ENCODE peak calls at places on chromosomes 1 and 21, in seven cellular contexts. W, O, G, J, C, Z and P are unnamed samples.

GRCh38 chr1:66058558-66058957 is 265.9 kb downstream of the PDE4B start:
- DNase-seq in W (no peak), O (no peak), G (no peak), J (no peak), C (no peak), Z (no peak), P (no peak)

GRCh38 chr1:47752048-47752451 is 245.1 kb downstream of the TRABD2B start:
- DNase-seq in W (peak; percentile 12), O (no peak), G (no peak), J (no peak), C (no peak), Z (no peak), P (peak; percentile 47)

GRCh38 chr1:230283678-230284077 is 142.5 kb downstream of the PGBD5 start:
- DNase-seq in W (no peak), O (no peak), G (peak; percentile 9), J (no peak), C (no peak), Z (no peak), P (no peak)

GRCh38 chr1:244065960-244066388 is 14.9 kb downstream of the ZBTB18 start:
- DNase-seq in W (peak; percentile 77), O (no peak), G (no peak), J (peak; percentile 86), C (no peak), Z (no peak), P (no peak)

GRCh38 chr1:150582371-150582770 is 3.0 kb upstream of the MCL1 start:
- DNase-seq in W (no peak), O (no peak), G (no peak), J (peak; percentile 36), C (no peak), Z (no peak), P (no peak)

GRCh38 chr1:7320661-7321060 is 450.4 kb upstream of the VAMP3 start:
- DNase-seq in W (no peak), O (no peak), G (no peak), J (no peak), C (no peak), Z (no peak), P (no peak)

GRCh38 chr1:36285450-36286101 is 20.6 kb upstream of the SH3D21 start:
- DNase-seq in W (peak; percentile 92), O (peak; percentile 45), G (peak; percentile 70), J (peak; percentile 95), C (peak; percentile 44), Z (no peak), P (peak; percentile 55)

GRCh38 chr1:173489149-173489600 is 12.0 kb downstream of the PRDX6 start:
- DNase-seq in W (peak; percentile 41), O (no peak), G (no peak), J (peak; percentile 27), C (no peak), Z (no peak), P (no peak)

GRCh38 chr1:30088594-30089556 is 634.5 kb downstream of the MATN1 start:
- DNase-seq in W (no peak), O (no peak), G (no peak), J (no peak), C (no peak), Z (no peak), P (no peak)

GRCh38 chr1:1973716-1974642 is 29.6 kb downstream of the CFAP74 start:
- DNase-seq in W (no peak), O (no peak), G (no peak), J (no peak), C (no peak), Z (no peak), P (no peak)

GRCh38 chr1:111959436-111959835 is 30.0 kb downstream of the KCND3 start:
- DNase-seq in W (no peak), O (no peak), G (no peak), J (no peak), C (no peak), Z (no peak), P (no peak)
- TF ChIP-seq CTCF in W (no peak), O (no peak), G (no peak), J (no peak), C (no peak), Z (no peak), P (no peak)

GRCh38 chr21:31952828-31953227 is 80.0 kb downstream of the HUNK start:
- DNase-seq in W (no peak), O (no peak), G (no peak), J (no peak), C (no peak), Z (no peak), P (no peak)
- TF ChIP-seq CTCF in W (no peak), O (no peak), G (no peak), J (no peak), C (no peak), Z (no peak), P (no peak)

GRCh38 chr1:6141601-6142000 is 38.5 kb downstream of the CHD5 start:
- DNase-seq in W (no peak), O (no peak), G (no peak), J (no peak), C (peak; percentile 65), Z (no peak), P (no peak)
- TF ChIP-seq CTCF in W (no peak), O (no peak), G (no peak), J (no peak), C (no peak), Z (peak; percentile 20), P (peak; percentile 9)

DNA sequence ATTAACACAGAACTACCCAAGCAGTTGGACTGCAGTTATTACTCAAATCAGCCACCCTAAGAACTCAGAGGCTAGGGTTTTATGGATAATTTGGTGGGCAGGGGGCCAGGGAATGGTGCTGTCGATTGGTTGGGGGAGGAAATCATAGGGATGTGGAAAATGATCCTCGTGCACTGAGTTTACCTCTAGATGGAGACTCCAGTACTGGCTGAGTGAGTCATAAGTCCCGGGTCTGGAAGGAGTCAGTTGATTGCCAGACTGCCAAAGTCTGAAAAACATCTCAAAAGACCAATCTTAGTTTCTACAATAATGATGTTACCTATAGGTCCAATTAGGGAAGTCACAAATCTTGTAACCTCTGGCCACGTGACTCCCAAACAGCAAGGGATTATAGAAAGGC is 257.5 kb upstream of the PRMT6 start:
- DNase-seq in W (peak; percentile 22), O (no peak), G (no peak), J (peak; percentile 2), C (no peak), Z (no peak), P (no peak)
- TF ChIP-seq CTCF in W (peak; percentile 14), O (no peak), G (no peak), J (no peak), C (no peak), Z (no peak), P (no peak)

DNA sequence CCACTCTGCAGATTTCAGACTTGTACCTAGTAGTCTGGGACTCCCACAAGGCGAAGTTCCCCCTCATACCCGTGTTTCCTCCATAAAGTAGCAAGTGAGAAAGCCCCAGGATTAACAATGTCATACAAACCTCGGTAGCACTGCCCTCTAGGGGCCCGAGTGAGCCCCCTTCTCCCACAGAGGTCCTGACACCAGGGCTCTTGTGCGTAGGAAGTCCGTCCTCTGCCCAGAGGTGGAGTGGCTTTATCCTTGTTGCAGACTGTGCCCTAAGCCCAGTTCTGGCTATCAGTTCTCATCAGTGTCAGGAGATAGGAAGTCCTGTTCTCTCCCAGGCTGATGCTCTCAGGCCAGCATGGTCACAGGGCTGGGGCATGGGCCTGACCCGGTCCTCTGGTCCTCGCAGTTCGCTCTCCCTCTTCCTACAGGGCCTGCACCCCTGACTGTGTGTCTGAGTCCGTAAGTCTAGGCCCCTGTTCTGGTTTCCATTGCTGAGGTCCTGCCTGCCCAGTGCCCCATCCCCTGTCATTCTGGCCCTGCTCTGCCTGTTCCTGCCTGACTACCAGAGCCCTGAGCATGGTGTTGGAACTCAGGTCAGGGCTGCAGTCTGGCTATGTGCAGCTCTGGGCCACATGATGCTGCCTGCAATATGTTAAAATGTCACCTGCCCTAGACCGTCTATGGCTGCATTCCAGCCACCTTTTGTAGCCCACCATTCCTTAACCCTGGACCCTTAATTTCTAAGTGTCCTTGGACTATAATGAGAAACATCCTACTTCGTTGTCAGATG is 285.6 kb downstream of the ASTN1 start:
- DNase-seq in W (no peak), O (no peak), G (no peak), J (no peak), C (peak; percentile 59), Z (no peak), P (no peak)
- TF ChIP-seq CTCF in W (no peak), O (no peak), G (no peak), J (no peak), C (no peak), Z (peak; percentile 50), P (peak; percentile 27)

GRCh38 chr1:19402031-19402430 is 83.3 kb downstream of the CAPZB start:
- DNase-seq in W (no peak), O (no peak), G (no peak), J (no peak), C (no peak), Z (no peak), P (no peak)

GRCh38 chr1:19400189-19400588 is 85.2 kb downstream of the CAPZB start:
- DNase-seq in W (no peak), O (no peak), G (no peak), J (no peak), C (no peak), Z (no peak), P (no peak)

GRCh38 chr1:19398309-19398760 is 86.2 kb downstream of the SLC66A1 start:
- DNase-seq in W (peak; percentile 99), O (no peak), G (no peak), J (peak; percentile 88), C (no peak), Z (no peak), P (no peak)

GRCh38 chr1:19403256-19403655 is 82.1 kb downstream of the CAPZB start:
- DNase-seq in W (no peak), O (no peak), G (no peak), J (no peak), C (no peak), Z (no peak), P (no peak)

DNA sequence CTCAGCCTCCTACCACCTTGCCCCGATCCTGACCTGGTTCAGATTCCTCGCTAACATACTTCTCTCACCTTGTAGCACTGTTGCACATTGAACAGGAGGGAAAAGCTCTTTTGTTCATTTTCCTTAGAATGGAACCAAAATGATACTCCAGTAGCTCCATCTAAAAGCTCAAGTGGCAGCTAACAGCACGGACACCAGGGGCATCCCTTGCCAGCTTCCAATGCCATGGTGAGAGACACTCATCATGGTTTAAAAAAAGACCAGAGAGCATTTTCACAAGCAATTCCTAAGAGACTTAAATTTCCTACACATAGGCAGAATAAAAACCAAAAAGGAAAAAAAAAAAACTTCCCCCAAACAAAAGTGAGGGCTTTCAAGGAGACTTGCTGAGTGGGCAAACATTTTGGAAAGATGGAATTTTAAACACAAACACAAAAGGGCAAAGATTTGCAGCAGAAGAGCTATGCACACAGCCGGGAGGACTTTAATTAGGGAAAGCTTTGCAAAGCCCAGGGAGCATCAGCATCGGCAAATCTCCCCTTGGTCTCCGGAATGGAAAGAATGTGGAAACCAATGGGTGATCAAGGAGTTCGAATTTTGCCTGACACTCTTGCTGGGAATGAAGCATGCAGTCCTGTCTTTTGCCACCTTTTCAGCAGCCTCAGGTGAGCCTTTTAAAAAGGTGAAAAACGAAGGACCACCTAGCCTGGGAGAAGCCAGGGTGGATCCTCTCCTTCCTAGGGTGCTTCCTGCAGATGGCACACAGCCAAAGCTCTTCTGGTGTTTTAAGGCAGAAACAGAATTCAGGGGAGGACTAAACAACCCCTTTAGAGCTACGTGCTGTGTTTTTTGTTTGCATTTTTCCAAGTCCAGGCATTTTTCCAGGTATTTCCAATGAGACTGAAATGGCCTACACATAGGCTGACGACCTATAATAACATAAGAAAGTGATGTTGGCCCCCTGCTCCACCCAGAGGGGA is 84.2 kb downstream of the CAPZB start:
- DNase-seq in W (no peak), O (no peak), G (no peak), J (no peak), C (no peak), Z (no peak), P (no peak)
- TF ChIP-seq CTCF in W (no peak), O (no peak), G (no peak), J (no peak), C (no peak), Z (no peak), P (no peak)